ENCODE peak calls at places on chromosomes 12 and 14, in seven cellular contexts. S is mesothelial cell of epicardium; K is iPS-NIHi11; G is stimulated activated CD4-positive, alpha-beta T cell treated with anti-CD3 and anti-CD28 coated beads, TNF-alpha, amount 100 ng/mL, for 1 hour; D is nephron progenitor cell; F is T-helper 17 cell; L is tibial nerve. R is an unnamed sample.

GRCh38 chr14:95526483-95527391 is 8.1 kb upstream of the GLRX5 start:
- DNase-seq in F (no peak), K (no peak), L (no peak), G (no peak), D (no peak), S (no peak), R (no peak)

GRCh38 chr12:108768591-108769500 is 37.5 kb upstream of the CORO1C start:
- DNase-seq in L (no peak), D (peak; percentile 57), G (no peak), K (peak; percentile 86), F (no peak), S (peak; percentile 44), R (peak; percentile 93)

GRCh38 chr12:1493781-1494180 is 100.6 kb downstream of the FBXL14 start:
- DNase-seq in D (no peak), S (peak; percentile 29), F (no peak), L (no peak), K (no peak), G (no peak), R (peak; percentile 38)

GRCh38 chr14:28242895-28243294 is 523.7 kb upstream of the FOXG1 start:
- DNase-seq in L (no peak), F (no peak), D (no peak), S (no peak), K (no peak), G (no peak), R (no peak)

GRCh38 chr12:70028515-70028914 is 203.5 kb downstream of the MYRFL start:
- DNase-seq in G (no peak), L (no peak), K (no peak), D (no peak), F (no peak), S (no peak), R (no peak)

GRCh38 chr12:40793471-40793870 is 101.2 kb downstream of the CNTN1 start:
- DNase-seq in S (no peak), G (no peak), L (no peak), D (no peak), K (no peak), F (no peak), R (no peak)

GRCh38 chr14:105437723-105438500 is 18.3 kb downstream of the MTA1 start:
- DNase-seq in D (no peak), L (no peak), F (no peak), K (no peak), G (no peak), S (no peak), R (no peak)

GRCh38 chr14:36582011-36582873 is at the start of gene NKX2-8:
- DNase-seq in K (peak; percentile 71), L (no peak), D (peak; percentile 57), F (no peak), S (no peak), G (no peak), R (peak; percentile 85)

GRCh38 chr12:53808023-53808705 is 56.4 kb upstream of the CISTR start:
- DNase-seq in D (no peak), G (no peak), F (no peak), L (no peak), S (no peak), K (no peak), R (no peak)

GRCh38 chr12:3242199-3242863 is 165.2 kb downstream of the TSPAN9 start:
- DNase-seq in D (no peak), G (no peak), K (no peak), L (no peak), F (no peak), S (no peak), R (no peak)

GRCh38 chr14:23294734-23295561 is 7.7 kb downstream of the PPP1R3E start:
- DNase-seq in F (peak; percentile 27), S (no peak), K (peak; percentile 23), L (no peak), G (peak; percentile 22), D (peak; percentile 45), R (peak; percentile 82)

GRCh38 chr14:39015360-39015961 is 87.6 kb downstream of the SEC23A start:
- DNase-seq in G (no peak), L (no peak), D (peak; percentile 21), K (peak; percentile 40), S (no peak), F (no peak), R (no peak)

GRCh38 chr14:55807059-55807499 is 227.1 kb downstream of the KTN1 start:
- DNase-seq in F (peak; percentile 44), G (peak; percentile 14), K (no peak), D (no peak), S (peak; percentile 63), L (peak; percentile 90), R (no peak)

GRCh38 chr12:132018193-132018916 is 68.6 kb downstream of the EP400 start:
- DNase-seq in L (no peak), G (no peak), S (no peak), F (no peak), K (no peak), D (no peak), R (no peak)

GRCh38 chr14:51504626-51505025 is 147.1 kb upstream of the FRMD6 start:
- DNase-seq in F (no peak), K (no peak), G (no peak), L (no peak), D (no peak), S (no peak), R (no peak)

GRCh38 chr12:131828671-131829350 is 618 bp downstream of the MMP17 start:
- DNase-seq in G (no peak), S (no peak), L (no peak), K (no peak), F (no peak), D (no peak), R (peak; percentile 84)

GRCh38 chr12:67068773-67069450 is 200.2 kb upstream of the CAND1 start:
- DNase-seq in S (peak; percentile 69), K (peak; percentile 80), F (peak; percentile 17), G (peak; percentile 21), D (peak; percentile 73), L (no peak), R (peak; percentile 93)

GRCh38 chr14:69690042-69690441 is 76.9 kb upstream of the SRSF5 start:
- DNase-seq in K (no peak), G (no peak), L (no peak), D (no peak), F (no peak), S (no peak), R (no peak)

GRCh38 chr12:92337128-92337527 is 191.5 kb upstream of the BTG1 start:
- DNase-seq in G (no peak), L (no peak), K (no peak), S (no peak), F (no peak), D (no peak), R (no peak)

GRCh38 chr14:38882533-38882932 is 220.5 kb downstream of the SEC23A start:
- DNase-seq in D (no peak), K (no peak), S (no peak), F (no peak), L (no peak), G (no peak), R (no peak)

GRCh38 chr14:74946659-74947281 is 8.6 kb downstream of the PGF start:
- DNase-seq in S (no peak), F (no peak), L (no peak), D (no peak), G (no peak), K (no peak), R (no peak)

GRCh38 chr14:100158566-100159106 is 809 bp downstream of the DEGS2 start:
- DNase-seq in L (no peak), D (no peak), S (no peak), F (no peak), K (no peak), G (no peak), R (no peak)

GRCh38 chr14:55454264-55455151 is 14.1 kb upstream of the TBPL2 start:
- DNase-seq in G (no peak), D (no peak), S (peak; percentile 59), K (no peak), F (no peak), L (no peak), R (no peak)

R was measured in endodermal cell.